ENCODE peak calls at places on chromosome 6, in nine cellular contexts. W, U, B, T, C, Z, D, H and Q are unnamed samples.

GRCh38 chr6:46051962-46052361 is 36.3 kb upstream of the CLIC5 start:
- DNase-seq in W (no peak), U (no peak), B (peak), T (no peak), C (no peak), Z (no peak), D (peak), H (no peak), Q (no peak)

GRCh38 chr6:35025241-35026188 is 115.6 kb downstream of the TCP11 start:
- DNase-seq in W (no peak), U (no peak), B (no peak), T (no peak), C (peak), Z (no peak), D (no peak), H (no peak), Q (no peak)

GRCh38 chr6:134675110-134676038 is 274.5 kb downstream of the ALDH8A1 start:
- DNase-seq in W (no peak), U (no peak), B (peak), T (no peak), C (peak), Z (no peak), D (no peak), H (no peak), Q (no peak)

GRCh38 chr6:161444966-161445799 is 171.3 kb upstream of the AGPAT4 start:
- DNase-seq in W (no peak), U (no peak), B (no peak), T (peak), C (no peak), Z (no peak), D (peak), H (no peak), Q (no peak)

GRCh38 chr6:84346372-84346771 is 118.9 kb upstream of the CEP162 start:
- DNase-seq in W (peak), U (no peak), B (no peak), T (no peak), C (peak), Z (no peak), D (no peak), H (no peak), Q (no peak)

GRCh38 chr6:6975395-6976111 is 132.2 kb upstream of the RREB1 start:
- DNase-seq in W (no peak), U (no peak), B (no peak), T (no peak), C (no peak), Z (peak), D (peak), H (no peak), Q (no peak)

GRCh38 chr6:65191412-65191811 is 515.6 kb downstream of the EYS start:
- DNase-seq in W (no peak), U (no peak), B (no peak), T (no peak), C (peak), Z (no peak), D (no peak), H (no peak), Q (no peak)

GRCh38 chr6:89794324-89794723 is 25.3 kb downstream of the MDN1 start:
- DNase-seq in W (no peak), U (no peak), B (no peak), T (no peak), C (no peak), Z (no peak), D (peak), H (no peak), Q (no peak)

GRCh38 chr6:30493643-30494250 is 4.4 kb downstream of the HLA-E start:
- DNase-seq in W (no peak), U (no peak), B (no peak), T (no peak), C (peak), Z (no peak), D (no peak), H (no peak), Q (no peak)

GRCh38 chr6:73704260-73704659 is 8.3 kb downstream of the CD109 start:
- DNase-seq in W (peak), U (peak), B (no peak), T (peak), C (no peak), Z (no peak), D (peak), H (no peak), Q (no peak)

GRCh38 chr6:49744259-49744658 is at the start of gene CRISP3:
- DNase-seq in W (no peak), U (no peak), B (no peak), T (no peak), C (no peak), Z (no peak), D (no peak), H (no peak), Q (no peak)

GRCh38 chr6:36290668-36291620 is 21.1 kb downstream of the PNPLA1 start:
- DNase-seq in W (no peak), U (no peak), B (no peak), T (peak), C (no peak), Z (no peak), D (no peak), H (no peak), Q (no peak)

GRCh38 chr6:37303891-37304503 is 46.1 kb upstream of the TMEM217 start:
- DNase-seq in W (peak), U (no peak), B (no peak), T (no peak), C (peak), Z (no peak), D (peak), H (no peak), Q (peak)

GRCh38 chr6:167805349-167806060 is 21.2 kb upstream of the AFDN start:
- DNase-seq in W (no peak), U (no peak), B (no peak), T (no peak), C (no peak), Z (no peak), D (no peak), H (no peak), Q (no peak)

GRCh38 chr6:130503146-130503545 is 137.3 kb downstream of the TMEM200A start:
- DNase-seq in W (no peak), U (no peak), B (no peak), T (peak), C (no peak), Z (no peak), D (no peak), H (no peak), Q (no peak)

GRCh38 chr6:5996701-5997419 is 9.9 kb downstream of the NRN1 start:
- DNase-seq in W (peak), U (no peak), B (no peak), T (no peak), C (peak), Z (no peak), D (peak), H (no peak), Q (no peak)

GRCh38 chr6:34562861-34563512 is 6.9 kb upstream of the SPDEF start:
- DNase-seq in W (no peak), U (no peak), B (no peak), T (no peak), C (no peak), Z (no peak), D (no peak), H (no peak), Q (no peak)

GRCh38 chr6:31737315-31738047 is 1.2 kb upstream of the CLIC1 start:
- DNase-seq in W (no peak), U (no peak), B (peak), T (no peak), C (peak), Z (no peak), D (no peak), H (peak), Q (no peak)

GRCh38 chr6:11634948-11635347 is 97.4 kb downstream of the TMEM170B start:
- DNase-seq in W (no peak), U (no peak), B (no peak), T (no peak), C (no peak), Z (no peak), D (no peak), H (no peak), Q (no peak)

GRCh38 chr6:79040083-79040482 is 38.0 kb downstream of the PHIP start:
- DNase-seq in W (no peak), U (no peak), B (no peak), T (no peak), C (no peak), Z (no peak), D (peak), H (no peak), Q (no peak)

GRCh38 chr6:551829-552350 is 105.0 kb downstream of the HUS1B start:
- DNase-seq in W (no peak), U (no peak), B (no peak), T (no peak), C (peak), Z (no peak), D (no peak), H (no peak), Q (no peak)

GRCh38 chr6:170292778-170293164 is 1.9 kb upstream of the DLL1 start:
- DNase-seq in W (peak), U (no peak), B (no peak), T (no peak), C (no peak), Z (no peak), D (peak), H (no peak), Q (peak)